ENCODE peak calls at places on chromosomes 3 and 15, in five cellular contexts. H is mesendoderm, S is H1, F is neuronal stem cell, K is mesenchymal stem cell. G is an unnamed sample.

GRCh38 chr3:50270841-50271240 is 1.9 kb downstream of the SEMA3B start:
- DNase-seq in K (no peak), F (no peak), H (no peak), S (no peak), G (no peak)

GRCh38 chr15:36866896-36867295 is 233.5 kb downstream of the MEIS2 start:
- DNase-seq in F (no peak), S (no peak), K (no peak), H (no peak), G (no peak)

GRCh38 chr15:89680282-89680873 is 1.2 kb upstream of the PLIN1 start:
- DNase-seq in S (no peak), K (no peak), F (no peak), H (no peak), G (peak; percentile 67)

GRCh38 chr3:27844052-27844675 is 122.0 kb upstream of the EOMES start:
- DNase-seq in S (no peak), K (no peak), H (no peak), F (no peak), G (no peak)

GRCh38 chr15:100338971-100339444 is 2.8 kb downstream of the ADAMTS17 start:
- DNase-seq in F (peak; percentile 53), H (peak; percentile 87), S (peak; percentile 66), K (no peak), G (peak; percentile 24)

GRCh38 chr15:101411085-101411484 is 78.4 kb downstream of the PCSK6 start:
- DNase-seq in S (peak; percentile 34), H (no peak), K (no peak), F (no peak), G (no peak)

GRCh38 chr15:40044717-40045571 is 6.0 kb upstream of the SRP14 start:
- DNase-seq in H (peak; percentile 84), S (peak; percentile 86), F (peak; percentile 56), K (peak; percentile 87), G (peak; percentile 76)

GRCh38 chr3:138936763-138937689 is 9.9 kb downstream of the FOXL2 start:
- DNase-seq in F (no peak), S (no peak), K (no peak), H (no peak), G (no peak)

GRCh38 chr15:78638658-78639314 is 2.2 kb downstream of the CHRNB4 start:
- DNase-seq in H (peak; percentile 84), F (peak; percentile 77), S (peak; percentile 92), K (peak; percentile 60), G (peak; percentile 19)

GRCh38 chr15:71295242-71296031 is 180.2 kb downstream of the THSD4 start:
- DNase-seq in S (no peak), F (no peak), K (peak; percentile 96), H (peak; percentile 30), G (peak; percentile 100)

GRCh38 chr3:66153961-66154923 is 66.6 kb upstream of the SLC25A26 start:
- DNase-seq in H (no peak), S (no peak), F (no peak), K (no peak), G (peak; percentile 35)

GRCh38 chr3:4816306-4816705 is 162.9 kb upstream of the BHLHE40 start:
- DNase-seq in F (no peak), H (no peak), S (no peak), K (no peak), G (no peak)

GRCh38 chr3:4814302-4814903 is 164.8 kb upstream of the BHLHE40 start:
- DNase-seq in F (no peak), S (no peak), H (peak; percentile 44), K (peak; percentile 85), G (no peak)

GRCh38 chr3:4816718-4817117 is 162.5 kb upstream of the BHLHE40 start:
- DNase-seq in K (no peak), F (no peak), H (no peak), S (no peak), G (no peak)

GRCh38 chr3:4813855-4814254 is 165.4 kb upstream of the BHLHE40 start:
- DNase-seq in S (no peak), H (no peak), K (peak; percentile 80), F (no peak), G (no peak)

DNA sequence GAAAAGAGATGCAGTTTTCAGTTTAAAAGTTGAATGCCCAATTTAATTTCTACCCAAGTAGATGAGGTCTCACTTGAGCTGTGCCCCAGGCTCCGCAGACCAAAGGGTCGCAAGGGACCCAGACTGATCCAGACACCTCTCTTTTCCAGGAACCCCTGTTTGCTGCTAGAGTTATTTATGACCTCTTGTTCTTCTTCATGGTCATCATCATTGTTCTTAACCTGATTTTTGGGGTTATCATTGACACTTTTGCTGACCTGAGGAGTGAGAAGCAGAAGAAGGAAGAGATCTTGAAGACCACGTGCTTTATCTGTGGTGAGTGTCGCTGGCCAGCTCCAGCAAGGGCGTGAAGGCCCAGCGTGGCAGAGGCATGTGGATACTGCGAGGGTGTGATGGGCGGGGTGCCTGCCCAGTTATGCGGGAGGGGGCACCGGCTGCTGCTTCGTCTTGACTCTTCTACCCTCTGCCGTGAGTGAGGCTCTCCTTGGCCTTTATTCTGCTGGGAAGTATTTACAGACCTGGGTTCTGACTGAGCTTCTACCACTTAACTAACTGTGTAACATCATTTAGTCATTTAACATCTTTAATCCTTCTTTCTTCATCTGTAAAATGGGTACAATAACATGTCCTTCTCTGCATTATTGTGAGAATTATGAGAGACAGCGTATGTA is 164.2 kb upstream of the BHLHE40 start:
- DNase-seq in K (no peak), F (no peak), S (no peak), H (no peak), G (no peak)
- H2BK120ac ChIP-seq in K (peak overlapping the region; percentile 81), F (no peak overlapping the region), S (no peak overlapping the region), H (no peak overlapping the region), G (no peak overlapping the region)

GRCh38 chr15:57784081-57784488 is 77.6 kb downstream of the POLR2M start:
- DNase-seq in S (no peak), H (no peak), F (no peak), K (peak; percentile 10), G (no peak)

GRCh38 chr15:57785039-57785438 is 78.5 kb downstream of the POLR2M start:
- DNase-seq in K (no peak), H (no peak), S (no peak), F (no peak), G (no peak)

GRCh38 chr15:57780461-57780860 is 73.9 kb downstream of the POLR2M start:
- DNase-seq in K (no peak), S (no peak), H (no peak), F (no peak), G (no peak)

GRCh38 chr15:57785959-57786358 is 79.4 kb downstream of the POLR2M start:
- DNase-seq in S (no peak), H (no peak), K (no peak), F (no peak), G (no peak)

DNA sequence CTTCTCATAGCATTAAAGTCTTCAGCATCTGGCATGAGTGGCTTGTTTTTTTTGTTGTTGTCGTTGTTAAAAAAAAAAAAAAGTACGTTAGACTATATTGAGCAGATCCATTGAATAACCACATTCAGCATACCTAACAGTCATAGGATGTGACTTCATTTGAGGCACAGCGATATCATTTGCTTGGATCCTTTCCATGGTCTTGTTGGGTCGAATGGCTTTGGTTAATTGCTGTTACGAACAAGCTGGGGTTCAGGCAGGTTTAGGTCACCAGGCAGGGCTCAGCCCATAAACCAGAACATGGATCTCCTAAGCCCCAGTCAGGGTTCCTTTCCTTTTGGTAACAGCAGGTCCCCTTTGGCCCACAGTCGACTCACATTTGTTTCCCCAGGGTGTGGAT is 76.2 kb downstream of the POLR2M start:
- DNase-seq in H (no peak), S (no peak), K (no peak), F (no peak), G (no peak)
- H2BK15ac ChIP-seq in H (no peak overlapping the region), S (no peak overlapping the region), K (no peak overlapping the region), F (no peak overlapping the region), G (no peak overlapping the region)

GRCh38 chr15:80478075-80478474 is 73.9 kb downstream of the ARNT2 start:
- DNase-seq in F (no peak), K (no peak), H (no peak), S (no peak), G (peak; percentile 73)

GRCh38 chr15:80482686-80483085 is 78.5 kb downstream of the ARNT2 start:
- DNase-seq in H (no peak), K (no peak), F (no peak), S (no peak), G (peak; percentile 73)

GRCh38 chr15:80479191-80479590 is 75.0 kb downstream of the ARNT2 start:
- DNase-seq in F (no peak), S (no peak), H (no peak), K (no peak), G (no peak)

GRCh38 chr15:80480909-80481308 is 76.7 kb downstream of the ARNT2 start:
- DNase-seq in H (peak; percentile 91), S (no peak), F (no peak), K (peak; percentile 90), G (peak; percentile 97)

DNA sequence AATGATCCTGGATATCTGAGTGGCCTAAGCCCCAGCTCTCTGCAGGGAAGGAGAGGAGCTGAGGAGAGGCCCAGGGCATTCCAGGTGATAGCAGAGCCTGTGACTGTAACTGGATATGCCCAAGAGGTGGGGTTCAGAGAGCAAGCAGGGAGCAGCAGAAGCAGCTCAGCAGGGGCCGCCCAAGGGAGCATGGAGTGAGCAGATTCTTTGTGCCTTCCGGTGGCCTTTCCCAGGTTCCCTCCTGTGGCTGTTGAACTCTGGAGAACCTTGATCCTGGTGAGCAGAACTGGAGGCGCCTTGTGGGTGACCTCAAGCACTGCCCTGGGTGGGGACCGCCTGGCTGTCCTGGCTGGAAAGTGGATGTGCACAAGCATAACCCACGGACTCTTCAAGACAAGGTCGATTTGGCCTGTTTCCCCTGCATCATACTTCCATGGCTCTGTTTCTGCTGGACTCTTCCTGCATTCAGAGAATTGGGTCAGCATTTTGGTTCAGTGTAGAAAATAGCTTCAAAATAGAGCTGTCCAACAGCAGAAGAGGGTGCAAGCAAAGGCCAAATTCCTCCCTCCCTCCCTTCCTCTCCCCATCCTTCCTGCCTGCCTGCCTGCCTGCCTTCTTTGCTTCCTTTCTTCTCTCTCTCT is 76.1 kb downstream of the ARNT2 start:
- DNase-seq in K (no peak), F (no peak), S (no peak), H (peak; percentile 50), G (no peak)
- H3K4me3 ChIP-seq in K (no peak overlapping the region), F (no peak overlapping the region), S (no peak overlapping the region), H (no peak overlapping the region), G (peak overlapping the region; percentile 8)

DNA sequence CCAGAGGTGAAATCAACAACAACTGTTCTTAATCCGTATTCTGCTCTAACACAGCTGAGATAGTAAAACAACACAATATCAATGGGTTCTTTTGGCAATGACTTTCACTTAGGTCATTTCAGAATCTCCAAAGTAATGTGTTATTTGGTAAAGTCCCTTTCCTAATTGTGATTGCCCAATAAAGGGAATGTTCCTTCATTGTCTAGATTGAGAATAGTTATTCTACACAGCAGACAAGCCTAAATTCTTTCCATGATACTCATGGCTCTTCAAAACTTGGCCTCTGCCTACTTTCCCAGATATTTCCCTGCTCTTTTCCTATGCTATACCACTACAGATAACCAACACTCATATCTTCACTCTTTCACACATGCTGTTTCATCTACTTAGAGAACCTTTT is 219.8 kb downstream of the FMN1 start:
- DNase-seq in S (no peak), F (no peak), H (no peak), K (peak; percentile 19), G (peak; percentile 63)
- H2BK120ac ChIP-seq in S (no peak overlapping the region), F (no peak overlapping the region), H (no peak overlapping the region), K (no peak overlapping the region), G (peak overlapping the region; percentile 69)

GRCh38 chr3:142447308-142447851 is 457 bp downstream of the XRN1 start:
- DNase-seq in F (no peak), H (peak; percentile 56), K (peak; percentile 72), S (no peak), G (peak; percentile 46)
- H2BK15ac ChIP-seq in F (no peak overlapping the region), H (no peak overlapping the region), K (peak overlapping the region; percentile 23), S (no peak overlapping the region), G (no peak overlapping the region)

DNA sequence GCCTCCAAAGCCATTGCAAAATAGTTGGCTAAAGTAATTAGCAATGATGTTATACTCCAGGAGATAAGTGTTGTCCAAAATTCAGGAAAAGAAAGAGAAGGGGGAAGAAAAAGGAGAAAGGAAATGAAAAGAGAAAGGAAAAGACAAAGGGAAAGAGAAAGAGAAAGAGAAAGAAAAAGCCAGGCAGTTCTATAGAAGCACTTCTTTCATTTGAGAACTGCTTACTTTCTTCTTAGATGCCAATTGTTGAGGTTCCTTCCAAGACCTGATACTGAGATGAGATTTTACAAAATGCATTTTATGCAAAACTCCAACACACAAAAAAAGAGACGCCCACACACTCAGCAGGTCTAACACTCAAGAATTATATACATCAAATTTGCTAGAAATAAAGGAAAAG is 298.4 kb downstream of the KCNH8 start:
- DNase-seq in S (no peak), H (no peak), K (no peak), F (no peak), G (no peak)
- H3K4me3 ChIP-seq in S (no peak overlapping the region), H (no peak overlapping the region), K (no peak overlapping the region), F (no peak overlapping the region), G (no peak overlapping the region)

G was measured in IMR-90.